ENCODE peak calls at places on chromosomes 11 and 22, in five cellular contexts. F is activated T-cell treated with anti-CD3 and anti-CD28 coated beads for 4 hours; S is HFF-Myc; E is stimulated activated CD4-positive, alpha-beta T cell treated with anti-CD3 and anti-CD28 coated beads, TNF-alpha, amount 100 ng/mL, for 24 hours; Y is GOT3. D is an unnamed sample.

GRCh38 chr11:19559746-19560145 is 152.9 kb upstream of the NAV2 start:
- DNase-seq in F (no peak), S (no peak), E (no peak), Y (no peak), D (no peak)

GRCh38 chr11:110738641-110739040 is 26.4 kb upstream of the ARHGAP20 start:
- DNase-seq in F (no peak), S (no peak), E (no peak), Y (no peak), D (no peak)

GRCh38 chr11:61477734-61478148 is 30.8 kb upstream of the LRRC10B start:
- DNase-seq in F (peak), S (no peak), E (peak), Y (no peak), D (peak)

GRCh38 chr11:129866328-129866727 is 29.1 kb downstream of the NFRKB start:
- DNase-seq in F (no peak), S (no peak), E (no peak), Y (no peak), D (no peak)

GRCh38 chr11:25961539-25961938 is 370.4 kb upstream of the ANO3 start:
- DNase-seq in F (no peak), S (no peak), E (no peak), Y (no peak), D (no peak)

GRCh38 chr22:45996241-45997076 is 19.5 kb upstream of the WNT7B start:
- DNase-seq in F (no peak), S (no peak), E (no peak), Y (no peak), D (no peak)

GRCh38 chr11:89275966-89276365 is 98.3 kb downstream of the TYR start:
- DNase-seq in F (no peak), S (no peak), E (no peak), Y (no peak), D (no peak)

GRCh38 chr11:83819936-83820549 is 533.9 kb upstream of the CCDC90B start:
- DNase-seq in F (no peak), S (peak), E (no peak), Y (no peak), D (no peak)

GRCh38 chr11:113241190-113242051 is 73.0 kb upstream of the TTC12 start:
- DNase-seq in F (no peak), S (no peak), E (no peak), Y (no peak), D (no peak)

GRCh38 chr11:36409152-36409713 is 100.8 kb downstream of the TRAF6 start:
- DNase-seq in F (no peak), S (no peak), E (no peak), Y (no peak), D (no peak)

GRCh38 chr11:7531011-7531410 is 17.2 kb downstream of the PPFIBP2 start:
- DNase-seq in F (no peak), S (no peak), E (no peak), Y (no peak), D (no peak)

GRCh38 chr22:24951942-24952836 is at the start of gene KIAA1671:
- DNase-seq in F (peak), S (no peak), E (peak), Y (peak), D (peak)

GRCh38 chr11:94557391-94557790 is 9.8 kb upstream of the PIWIL4 start:
- DNase-seq in F (no peak), S (no peak), E (no peak), Y (no peak), D (no peak)

D was measured in NK-92 treated with Interleukin-12 subunit alpha and Interleukin-12 subunit beta, amount 100 ng/mL, for 24 hours.